ENCODE peak calls at places on chromosome 19, in six cellular contexts. One of them, this sample, is unnamed.

GRCh38 chr19:37692956-37693660 is 26.5 kb downstream of the ZNF607 start:
- DNase-seq in uterus: no peak
- DNase-seq in HCT116: no peak
- DNase-seq in NCI-H345: no peak
- DNase-seq in activated CD8-positive, alpha-beta memory T cell treated with anti-CD3 and anti-CD28 coated beads for 1 hour: no peak
- DNase-seq in GDM1: no peak
- DNase-seq in this sample: no peak

GRCh38 chr19:33094504-33095067 is 13.6 kb downstream of the GPATCH1 start:
- DNase-seq in uterus: no peak
- DNase-seq in HCT116: no peak
- DNase-seq in NCI-H345: no peak
- DNase-seq in activated CD8-positive, alpha-beta memory T cell treated with anti-CD3 and anti-CD28 coated beads for 1 hour: no peak
- DNase-seq in GDM1: no peak
- DNase-seq in this sample: no peak

GRCh38 chr19:12774588-12775555 is at the start of gene HOOK2:
- DNase-seq in uterus: no peak
- DNase-seq in HCT116: peak
- DNase-seq in NCI-H345: peak
- DNase-seq in activated CD8-positive, alpha-beta memory T cell treated with anti-CD3 and anti-CD28 coated beads for 1 hour: no peak
- DNase-seq in GDM1: no peak
- DNase-seq in this sample: no peak

GRCh38 chr19:49362048-49362925 is at the start of gene TEAD2:
- DNase-seq in uterus: peak
- DNase-seq in HCT116: no peak
- DNase-seq in NCI-H345: no peak
- DNase-seq in activated CD8-positive, alpha-beta memory T cell treated with anti-CD3 and anti-CD28 coated beads for 1 hour: no peak
- DNase-seq in GDM1: no peak
- DNase-seq in this sample: peak

GRCh38 chr19:39852882-39853281 is 6.7 kb upstream of the FBL start:
- DNase-seq in uterus: no peak
- DNase-seq in HCT116: no peak
- DNase-seq in NCI-H345: no peak
- DNase-seq in activated CD8-positive, alpha-beta memory T cell treated with anti-CD3 and anti-CD28 coated beads for 1 hour: no peak
- DNase-seq in GDM1: no peak
- DNase-seq in this sample: no peak

GRCh38 chr19:49106648-49107135 is 7.5 kb upstream of the LIN7B start:
- DNase-seq in uterus: no peak
- DNase-seq in HCT116: peak
- DNase-seq in NCI-H345: peak
- DNase-seq in activated CD8-positive, alpha-beta memory T cell treated with anti-CD3 and anti-CD28 coated beads for 1 hour: peak
- DNase-seq in GDM1: peak
- DNase-seq in this sample: peak

GRCh38 chr19:15426485-15427349 is 7.9 kb upstream of the AKAP8L start:
- DNase-seq in uterus: no peak
- DNase-seq in HCT116: no peak
- DNase-seq in NCI-H345: no peak
- DNase-seq in activated CD8-positive, alpha-beta memory T cell treated with anti-CD3 and anti-CD28 coated beads for 1 hour: no peak
- DNase-seq in GDM1: no peak
- DNase-seq in this sample: no peak

GRCh38 chr19:14112809-14113385 is 4.7 kb downstream of the PRKACA start:
- DNase-seq in uterus: peak
- DNase-seq in HCT116: no peak
- DNase-seq in NCI-H345: no peak
- DNase-seq in activated CD8-positive, alpha-beta memory T cell treated with anti-CD3 and anti-CD28 coated beads for 1 hour: no peak
- DNase-seq in GDM1: no peak
- DNase-seq in this sample: no peak

GRCh38 chr19:39196860-39197562 is at the start of gene NCCRP1:
- DNase-seq in uterus: no peak
- DNase-seq in HCT116: no peak
- DNase-seq in NCI-H345: peak
- DNase-seq in activated CD8-positive, alpha-beta memory T cell treated with anti-CD3 and anti-CD28 coated beads for 1 hour: no peak
- DNase-seq in GDM1: no peak
- DNase-seq in this sample: no peak

GRCh38 chr19:2787115-2787514 is 1.8 kb downstream of the THOP1 start:
- DNase-seq in uterus: no peak
- DNase-seq in HCT116: no peak
- DNase-seq in NCI-H345: no peak
- DNase-seq in activated CD8-positive, alpha-beta memory T cell treated with anti-CD3 and anti-CD28 coated beads for 1 hour: no peak
- DNase-seq in GDM1: no peak
- DNase-seq in this sample: no peak

GRCh38 chr19:19710506-19710905 is 22.4 kb downstream of the ZNF14 start:
- DNase-seq in uterus: no peak
- DNase-seq in HCT116: no peak
- DNase-seq in NCI-H345: no peak
- DNase-seq in activated CD8-positive, alpha-beta memory T cell treated with anti-CD3 and anti-CD28 coated beads for 1 hour: no peak
- DNase-seq in GDM1: no peak
- DNase-seq in this sample: no peak

GRCh38 chr19:10690351-10690781 is 10.9 kb upstream of the QTRT1 start:
- DNase-seq in uterus: no peak
- DNase-seq in HCT116: no peak
- DNase-seq in NCI-H345: no peak
- DNase-seq in activated CD8-positive, alpha-beta memory T cell treated with anti-CD3 and anti-CD28 coated beads for 1 hour: no peak
- DNase-seq in GDM1: no peak
- DNase-seq in this sample: no peak

GRCh38 chr19:39083599-39083982 is 577 bp upstream of the ACP7 start:
- DNase-seq in uterus: no peak
- DNase-seq in HCT116: no peak
- DNase-seq in NCI-H345: no peak
- DNase-seq in activated CD8-positive, alpha-beta memory T cell treated with anti-CD3 and anti-CD28 coated beads for 1 hour: no peak
- DNase-seq in GDM1: no peak
- DNase-seq in this sample: no peak

GRCh38 chr19:49609499-49610092 is 18.6 kb downstream of the PRR12 start:
- DNase-seq in uterus: no peak
- DNase-seq in HCT116: no peak
- DNase-seq in NCI-H345: no peak
- DNase-seq in activated CD8-positive, alpha-beta memory T cell treated with anti-CD3 and anti-CD28 coated beads for 1 hour: no peak
- DNase-seq in GDM1: no peak
- DNase-seq in this sample: no peak

GRCh38 chr19:31666126-31666525 is 316.9 kb upstream of the TSHZ3 start:
- DNase-seq in uterus: no peak
- DNase-seq in HCT116: no peak
- DNase-seq in NCI-H345: no peak
- DNase-seq in activated CD8-positive, alpha-beta memory T cell treated with anti-CD3 and anti-CD28 coated beads for 1 hour: no peak
- DNase-seq in GDM1: no peak
- DNase-seq in this sample: no peak

GRCh38 chr19:14472202-14472961 is 2.8 kb downstream of the PTGER1 start:
- DNase-seq in uterus: peak
- DNase-seq in HCT116: peak
- DNase-seq in NCI-H345: peak
- DNase-seq in activated CD8-positive, alpha-beta memory T cell treated with anti-CD3 and anti-CD28 coated beads for 1 hour: peak
- DNase-seq in GDM1: no peak
- DNase-seq in this sample: peak

GRCh38 chr19:49592486-49593232 is 1.7 kb downstream of the PRR12 start:
- DNase-seq in uterus: no peak
- DNase-seq in HCT116: no peak
- DNase-seq in NCI-H345: no peak
- DNase-seq in activated CD8-positive, alpha-beta memory T cell treated with anti-CD3 and anti-CD28 coated beads for 1 hour: no peak
- DNase-seq in GDM1: no peak
- DNase-seq in this sample: peak

GRCh38 chr19:16217671-16218464 is 20.2 kb downstream of the AP1M1 start:
- DNase-seq in uterus: no peak
- DNase-seq in HCT116: no peak
- DNase-seq in NCI-H345: no peak
- DNase-seq in activated CD8-positive, alpha-beta memory T cell treated with anti-CD3 and anti-CD28 coated beads for 1 hour: no peak
- DNase-seq in GDM1: no peak
- DNase-seq in this sample: no peak

GRCh38 chr19:5126498-5127223 is 157.7 kb downstream of the KDM4B start:
- DNase-seq in uterus: no peak
- DNase-seq in HCT116: no peak
- DNase-seq in NCI-H345: no peak
- DNase-seq in activated CD8-positive, alpha-beta memory T cell treated with anti-CD3 and anti-CD28 coated beads for 1 hour: no peak
- DNase-seq in GDM1: no peak
- DNase-seq in this sample: no peak

GRCh38 chr19:49875177-49875576 is 2.0 kb downstream of the AKT1S1 start:
- DNase-seq in uterus: no peak
- DNase-seq in HCT116: no peak
- DNase-seq in NCI-H345: no peak
- DNase-seq in activated CD8-positive, alpha-beta memory T cell treated with anti-CD3 and anti-CD28 coated beads for 1 hour: no peak
- DNase-seq in GDM1: no peak
- DNase-seq in this sample: no peak

GRCh38 chr19:9914001-9914314 is 22.4 kb downstream of the OLFM2 start:
- DNase-seq in uterus: no peak
- DNase-seq in HCT116: no peak
- DNase-seq in NCI-H345: no peak
- DNase-seq in activated CD8-positive, alpha-beta memory T cell treated with anti-CD3 and anti-CD28 coated beads for 1 hour: no peak
- DNase-seq in GDM1: no peak
- DNase-seq in this sample: peak

GRCh38 chr19:3266792-3267469 is 42.5 kb downstream of the CELF5 start:
- DNase-seq in uterus: no peak
- DNase-seq in HCT116: no peak
- DNase-seq in NCI-H345: no peak
- DNase-seq in activated CD8-positive, alpha-beta memory T cell treated with anti-CD3 and anti-CD28 coated beads for 1 hour: no peak
- DNase-seq in GDM1: no peak
- DNase-seq in this sample: no peak